ENCODE peak calls at places on chromosomes 5 and 9, in five cellular contexts. One of them, this sample, is unnamed.

GRCh38 chr9:14133394-14133793 is 180.5 kb downstream of the NFIB start:
- DNase-seq in stimulated activated CD4-positive, alpha-beta T cell treated with anti-CD3 and anti-CD28 coated beads, Interleukin-15, amount 100 ng/mL, for 1 hour: no peak
- DNase-seq in activated CD4-positive, alpha-beta T cell treated with anti-CD3 and anti-CD28 coated beads, Interleukin-2, amount 10 ng/mL, durations not matched to agents 7 days and 5 days: no peak
- DNase-seq in A549: no peak
- DNase-seq in effector memory CD8-positive, alpha-beta T cell: no peak
- DNase-seq in this sample: no peak

GRCh38 chr5:143771229-143772001 is 40.5 kb upstream of the HMHB1 start:
- DNase-seq in stimulated activated CD4-positive, alpha-beta T cell treated with anti-CD3 and anti-CD28 coated beads, Interleukin-15, amount 100 ng/mL, for 1 hour: no peak
- DNase-seq in activated CD4-positive, alpha-beta T cell treated with anti-CD3 and anti-CD28 coated beads, Interleukin-2, amount 10 ng/mL, durations not matched to agents 7 days and 5 days: no peak
- DNase-seq in A549: no peak
- DNase-seq in effector memory CD8-positive, alpha-beta T cell: no peak
- DNase-seq in this sample: no peak

GRCh38 chr5:20335978-20336377 is 348.0 kb upstream of the CDH18 start:
- DNase-seq in effector memory CD8-positive, alpha-beta T cell: no peak
- DNase-seq in A549: no peak
- DNase-seq in activated CD4-positive, alpha-beta T cell treated with anti-CD3 and anti-CD28 coated beads, Interleukin-2, amount 10 ng/mL, durations not matched to agents 7 days and 5 days: no peak
- DNase-seq in stimulated activated CD4-positive, alpha-beta T cell treated with anti-CD3 and anti-CD28 coated beads, Interleukin-15, amount 100 ng/mL, for 1 hour: no peak
- DNase-seq in this sample: no peak

GRCh38 chr5:142312399-142312798 is 12.4 kb downstream of the SPRY4 start:
- DNase-seq in A549: no peak
- DNase-seq in activated CD4-positive, alpha-beta T cell treated with anti-CD3 and anti-CD28 coated beads, Interleukin-2, amount 10 ng/mL, durations not matched to agents 7 days and 5 days: no peak
- DNase-seq in stimulated activated CD4-positive, alpha-beta T cell treated with anti-CD3 and anti-CD28 coated beads, Interleukin-15, amount 100 ng/mL, for 1 hour: no peak
- DNase-seq in effector memory CD8-positive, alpha-beta T cell: no peak
- DNase-seq in this sample: no peak

GRCh38 chr5:57435701-57436134 is 46.9 kb downstream of the ACTBL2 start:
- DNase-seq in A549: peak
- DNase-seq in effector memory CD8-positive, alpha-beta T cell: no peak
- DNase-seq in stimulated activated CD4-positive, alpha-beta T cell treated with anti-CD3 and anti-CD28 coated beads, Interleukin-15, amount 100 ng/mL, for 1 hour: no peak
- DNase-seq in activated CD4-positive, alpha-beta T cell treated with anti-CD3 and anti-CD28 coated beads, Interleukin-2, amount 10 ng/mL, durations not matched to agents 7 days and 5 days: no peak
- DNase-seq in this sample: no peak

GRCh38 chr9:4117835-4118610 is 181.8 kb downstream of the GLIS3 start:
- DNase-seq in effector memory CD8-positive, alpha-beta T cell: peak
- DNase-seq in activated CD4-positive, alpha-beta T cell treated with anti-CD3 and anti-CD28 coated beads, Interleukin-2, amount 10 ng/mL, durations not matched to agents 7 days and 5 days: peak
- DNase-seq in A549: no peak
- DNase-seq in stimulated activated CD4-positive, alpha-beta T cell treated with anti-CD3 and anti-CD28 coated beads, Interleukin-15, amount 100 ng/mL, for 1 hour: no peak
- DNase-seq in this sample: no peak

GRCh38 chr9:133991211-133991921 is 758 bp downstream of the VAV2 start:
- DNase-seq in activated CD4-positive, alpha-beta T cell treated with anti-CD3 and anti-CD28 coated beads, Interleukin-2, amount 10 ng/mL, durations not matched to agents 7 days and 5 days: no peak
- DNase-seq in stimulated activated CD4-positive, alpha-beta T cell treated with anti-CD3 and anti-CD28 coated beads, Interleukin-15, amount 100 ng/mL, for 1 hour: no peak
- DNase-seq in effector memory CD8-positive, alpha-beta T cell: no peak
- DNase-seq in A549: no peak
- DNase-seq in this sample: no peak

GRCh38 chr9:113581865-113582697 is 118.6 kb downstream of the RGS3 start:
- DNase-seq in activated CD4-positive, alpha-beta T cell treated with anti-CD3 and anti-CD28 coated beads, Interleukin-2, amount 10 ng/mL, durations not matched to agents 7 days and 5 days: peak
- DNase-seq in effector memory CD8-positive, alpha-beta T cell: peak
- DNase-seq in stimulated activated CD4-positive, alpha-beta T cell treated with anti-CD3 and anti-CD28 coated beads, Interleukin-15, amount 100 ng/mL, for 1 hour: peak
- DNase-seq in A549: no peak
- DNase-seq in this sample: peak

GRCh38 chr9:80560976-80561375 is 989.2 kb downstream of the TLE4 start:
- DNase-seq in activated CD4-positive, alpha-beta T cell treated with anti-CD3 and anti-CD28 coated beads, Interleukin-2, amount 10 ng/mL, durations not matched to agents 7 days and 5 days: no peak
- DNase-seq in A549: no peak
- DNase-seq in stimulated activated CD4-positive, alpha-beta T cell treated with anti-CD3 and anti-CD28 coated beads, Interleukin-15, amount 100 ng/mL, for 1 hour: no peak
- DNase-seq in effector memory CD8-positive, alpha-beta T cell: no peak
- DNase-seq in this sample: no peak

GRCh38 chr5:17081142-17081541 is 136.3 kb upstream of the BASP1 start:
- DNase-seq in effector memory CD8-positive, alpha-beta T cell: no peak
- DNase-seq in stimulated activated CD4-positive, alpha-beta T cell treated with anti-CD3 and anti-CD28 coated beads, Interleukin-15, amount 100 ng/mL, for 1 hour: no peak
- DNase-seq in activated CD4-positive, alpha-beta T cell treated with anti-CD3 and anti-CD28 coated beads, Interleukin-2, amount 10 ng/mL, durations not matched to agents 7 days and 5 days: no peak
- DNase-seq in A549: no peak
- DNase-seq in this sample: no peak

GRCh38 chr5:67182406-67182805 is 14.2 kb downstream of the CD180 start:
- DNase-seq in activated CD4-positive, alpha-beta T cell treated with anti-CD3 and anti-CD28 coated beads, Interleukin-2, amount 10 ng/mL, durations not matched to agents 7 days and 5 days: no peak
- DNase-seq in stimulated activated CD4-positive, alpha-beta T cell treated with anti-CD3 and anti-CD28 coated beads, Interleukin-15, amount 100 ng/mL, for 1 hour: no peak
- DNase-seq in effector memory CD8-positive, alpha-beta T cell: no peak
- DNase-seq in A549: no peak
- DNase-seq in this sample: no peak

GRCh38 chr5:137001026-137001569 is 498.0 kb downstream of the SPOCK1 start:
- DNase-seq in effector memory CD8-positive, alpha-beta T cell: no peak
- DNase-seq in A549: no peak
- DNase-seq in activated CD4-positive, alpha-beta T cell treated with anti-CD3 and anti-CD28 coated beads, Interleukin-2, amount 10 ng/mL, durations not matched to agents 7 days and 5 days: no peak
- DNase-seq in stimulated activated CD4-positive, alpha-beta T cell treated with anti-CD3 and anti-CD28 coated beads, Interleukin-15, amount 100 ng/mL, for 1 hour: no peak
- DNase-seq in this sample: no peak

GRCh38 chr9:134422301-134422700 is 96.0 kb downstream of the RXRA start:
- DNase-seq in stimulated activated CD4-positive, alpha-beta T cell treated with anti-CD3 and anti-CD28 coated beads, Interleukin-15, amount 100 ng/mL, for 1 hour: no peak
- DNase-seq in activated CD4-positive, alpha-beta T cell treated with anti-CD3 and anti-CD28 coated beads, Interleukin-2, amount 10 ng/mL, durations not matched to agents 7 days and 5 days: no peak
- DNase-seq in A549: no peak
- DNase-seq in effector memory CD8-positive, alpha-beta T cell: no peak
- DNase-seq in this sample: no peak

GRCh38 chr5:82327961-82328360 is 49.8 kb upstream of the RPS23 start:
- DNase-seq in effector memory CD8-positive, alpha-beta T cell: no peak
- DNase-seq in stimulated activated CD4-positive, alpha-beta T cell treated with anti-CD3 and anti-CD28 coated beads, Interleukin-15, amount 100 ng/mL, for 1 hour: no peak
- DNase-seq in A549: no peak
- DNase-seq in activated CD4-positive, alpha-beta T cell treated with anti-CD3 and anti-CD28 coated beads, Interleukin-2, amount 10 ng/mL, durations not matched to agents 7 days and 5 days: no peak
- DNase-seq in this sample: no peak

GRCh38 chr5:130400091-130400490 is 495.8 kb downstream of the CHSY3 start:
- DNase-seq in activated CD4-positive, alpha-beta T cell treated with anti-CD3 and anti-CD28 coated beads, Interleukin-2, amount 10 ng/mL, durations not matched to agents 7 days and 5 days: no peak
- DNase-seq in stimulated activated CD4-positive, alpha-beta T cell treated with anti-CD3 and anti-CD28 coated beads, Interleukin-15, amount 100 ng/mL, for 1 hour: no peak
- DNase-seq in effector memory CD8-positive, alpha-beta T cell: no peak
- DNase-seq in A549: peak
- DNase-seq in this sample: no peak

GRCh38 chr9:130765135-130766030 is 69.7 kb upstream of the ABL1 start:
- DNase-seq in stimulated activated CD4-positive, alpha-beta T cell treated with anti-CD3 and anti-CD28 coated beads, Interleukin-15, amount 100 ng/mL, for 1 hour: no peak
- DNase-seq in activated CD4-positive, alpha-beta T cell treated with anti-CD3 and anti-CD28 coated beads, Interleukin-2, amount 10 ng/mL, durations not matched to agents 7 days and 5 days: no peak
- DNase-seq in A549: no peak
- DNase-seq in effector memory CD8-positive, alpha-beta T cell: no peak
- DNase-seq in this sample: no peak

GRCh38 chr5:140821375-140822280 is at the start of gene PCDHA5:
- DNase-seq in stimulated activated CD4-positive, alpha-beta T cell treated with anti-CD3 and anti-CD28 coated beads, Interleukin-15, amount 100 ng/mL, for 1 hour: no peak
- DNase-seq in activated CD4-positive, alpha-beta T cell treated with anti-CD3 and anti-CD28 coated beads, Interleukin-2, amount 10 ng/mL, durations not matched to agents 7 days and 5 days: peak
- DNase-seq in effector memory CD8-positive, alpha-beta T cell: no peak
- DNase-seq in A549: peak
- DNase-seq in this sample: no peak

GRCh38 chr9:93681316-93682154 is 105.2 kb downstream of the PHF2 start:
- DNase-seq in activated CD4-positive, alpha-beta T cell treated with anti-CD3 and anti-CD28 coated beads, Interleukin-2, amount 10 ng/mL, durations not matched to agents 7 days and 5 days: peak
- DNase-seq in stimulated activated CD4-positive, alpha-beta T cell treated with anti-CD3 and anti-CD28 coated beads, Interleukin-15, amount 100 ng/mL, for 1 hour: no peak
- DNase-seq in effector memory CD8-positive, alpha-beta T cell: no peak
- DNase-seq in A549: no peak
- DNase-seq in this sample: no peak

GRCh38 chr5:76367623-76368366 is 35.3 kb upstream of the IQGAP2 start:
- DNase-seq in stimulated activated CD4-positive, alpha-beta T cell treated with anti-CD3 and anti-CD28 coated beads, Interleukin-15, amount 100 ng/mL, for 1 hour: no peak
- DNase-seq in activated CD4-positive, alpha-beta T cell treated with anti-CD3 and anti-CD28 coated beads, Interleukin-2, amount 10 ng/mL, durations not matched to agents 7 days and 5 days: no peak
- DNase-seq in effector memory CD8-positive, alpha-beta T cell: no peak
- DNase-seq in A549: no peak
- DNase-seq in this sample: no peak

GRCh38 chr5:162852145-162852544 is 585.2 kb upstream of the CCNG1 start:
- DNase-seq in activated CD4-positive, alpha-beta T cell treated with anti-CD3 and anti-CD28 coated beads, Interleukin-2, amount 10 ng/mL, durations not matched to agents 7 days and 5 days: no peak
- DNase-seq in effector memory CD8-positive, alpha-beta T cell: no peak
- DNase-seq in A549: no peak
- DNase-seq in stimulated activated CD4-positive, alpha-beta T cell treated with anti-CD3 and anti-CD28 coated beads, Interleukin-15, amount 100 ng/mL, for 1 hour: no peak
- DNase-seq in this sample: no peak

GRCh38 chr5:126961702-126962101 is 68.7 kb downstream of the MARCHF3 start:
- DNase-seq in activated CD4-positive, alpha-beta T cell treated with anti-CD3 and anti-CD28 coated beads, Interleukin-2, amount 10 ng/mL, durations not matched to agents 7 days and 5 days: no peak
- DNase-seq in A549: no peak
- DNase-seq in effector memory CD8-positive, alpha-beta T cell: no peak
- DNase-seq in stimulated activated CD4-positive, alpha-beta T cell treated with anti-CD3 and anti-CD28 coated beads, Interleukin-15, amount 100 ng/mL, for 1 hour: no peak
- DNase-seq in this sample: no peak